ENCODE peak calls at places on chromosomes 16 and 17, in nine cellular contexts. One of them, this sample, is unnamed.

GRCh38 chr16:88817785-88818609 is 6.3 kb upstream of the APRT start:
- DNase-seq in glutamatergic neuron: no peak
- DNase-seq in Peyer's patch: no peak
- DNase-seq in astrocyte: no peak
- DNase-seq in GM12865: no peak
- DNase-seq in naive thymus-derived CD8-positive, alpha-beta T cell: no peak
- DNase-seq in lung: no peak
- DNase-seq in B cell: no peak
- DNase-seq in heart right ventricle: no peak
- DNase-seq in this sample: no peak

GRCh38 chr16:53207810-53208752 is 153.3 kb downstream of the CHD9 start:
- DNase-seq in glutamatergic neuron: peak
- DNase-seq in Peyer's patch: no peak
- DNase-seq in astrocyte: peak
- DNase-seq in GM12865: peak
- DNase-seq in naive thymus-derived CD8-positive, alpha-beta T cell: peak
- DNase-seq in lung: peak
- DNase-seq in B cell: peak
- DNase-seq in heart right ventricle: peak
- DNase-seq in this sample: peak

GRCh38 chr16:2912330-2913199 is 834 bp downstream of the FLYWCH1 start:
- DNase-seq in glutamatergic neuron: peak
- DNase-seq in Peyer's patch: peak
- DNase-seq in astrocyte: peak
- DNase-seq in GM12865: peak
- DNase-seq in naive thymus-derived CD8-positive, alpha-beta T cell: peak
- DNase-seq in lung: no peak
- DNase-seq in B cell: peak
- DNase-seq in heart right ventricle: peak
- DNase-seq in this sample: peak

GRCh38 chr16:70162041-70162451 is 11.5 kb upstream of the CLEC18C start:
- DNase-seq in glutamatergic neuron: no peak
- DNase-seq in Peyer's patch: no peak
- DNase-seq in astrocyte: peak
- DNase-seq in GM12865: no peak
- DNase-seq in naive thymus-derived CD8-positive, alpha-beta T cell: no peak
- DNase-seq in lung: peak
- DNase-seq in B cell: no peak
- DNase-seq in heart right ventricle: no peak
- DNase-seq in this sample: no peak

GRCh38 chr17:42288078-42288984 is at the start of gene STAT5A:
- DNase-seq in glutamatergic neuron: peak
- DNase-seq in Peyer's patch: peak
- DNase-seq in astrocyte: peak
- DNase-seq in GM12865: peak
- DNase-seq in naive thymus-derived CD8-positive, alpha-beta T cell: peak
- DNase-seq in lung: peak
- DNase-seq in B cell: peak
- DNase-seq in heart right ventricle: peak
- DNase-seq in this sample: peak

GRCh38 chr16:89446136-89446974 is 44.0 kb downstream of the ANKRD11 start:
- DNase-seq in glutamatergic neuron: no peak
- DNase-seq in Peyer's patch: no peak
- DNase-seq in astrocyte: no peak
- DNase-seq in GM12865: no peak
- DNase-seq in naive thymus-derived CD8-positive, alpha-beta T cell: peak
- DNase-seq in lung: no peak
- DNase-seq in B cell: no peak
- DNase-seq in heart right ventricle: no peak
- DNase-seq in this sample: no peak

GRCh38 chr17:31825961-31826691 is 32.9 kb downstream of the COPRS start:
- DNase-seq in glutamatergic neuron: no peak
- DNase-seq in Peyer's patch: no peak
- DNase-seq in astrocyte: no peak
- DNase-seq in GM12865: no peak
- DNase-seq in naive thymus-derived CD8-positive, alpha-beta T cell: peak
- DNase-seq in lung: no peak
- DNase-seq in B cell: no peak
- DNase-seq in heart right ventricle: no peak
- DNase-seq in this sample: peak

GRCh38 chr17:13725286-13725990 is 123.7 kb upstream of the HS3ST3A1 start:
- DNase-seq in glutamatergic neuron: no peak
- DNase-seq in Peyer's patch: no peak
- DNase-seq in astrocyte: peak
- DNase-seq in GM12865: no peak
- DNase-seq in naive thymus-derived CD8-positive, alpha-beta T cell: no peak
- DNase-seq in lung: no peak
- DNase-seq in B cell: no peak
- DNase-seq in heart right ventricle: no peak
- DNase-seq in this sample: no peak

GRCh38 chr16:4290236-4290830 is 17.5 kb upstream of the TFAP4 start:
- DNase-seq in glutamatergic neuron: no peak
- DNase-seq in Peyer's patch: no peak
- DNase-seq in astrocyte: peak
- DNase-seq in GM12865: no peak
- DNase-seq in naive thymus-derived CD8-positive, alpha-beta T cell: no peak
- DNase-seq in lung: peak
- DNase-seq in B cell: no peak
- DNase-seq in heart right ventricle: no peak
- DNase-seq in this sample: no peak

GRCh38 chr17:80678621-80679020 is 134.0 kb downstream of the RPTOR start:
- DNase-seq in glutamatergic neuron: no peak
- DNase-seq in Peyer's patch: no peak
- DNase-seq in astrocyte: peak
- DNase-seq in GM12865: no peak
- DNase-seq in naive thymus-derived CD8-positive, alpha-beta T cell: no peak
- DNase-seq in lung: no peak
- DNase-seq in B cell: no peak
- DNase-seq in heart right ventricle: no peak
- DNase-seq in this sample: no peak

GRCh38 chr17:61002316-61002736 is 324.7 kb downstream of the BCAS3 start:
- DNase-seq in glutamatergic neuron: no peak
- DNase-seq in Peyer's patch: no peak
- DNase-seq in astrocyte: peak
- DNase-seq in GM12865: peak
- DNase-seq in naive thymus-derived CD8-positive, alpha-beta T cell: peak
- DNase-seq in lung: no peak
- DNase-seq in B cell: no peak
- DNase-seq in heart right ventricle: no peak
- DNase-seq in this sample: peak

GRCh38 chr16:86261379-86261778 is 248.9 kb upstream of the FOXF1 start:
- DNase-seq in glutamatergic neuron: no peak
- DNase-seq in Peyer's patch: no peak
- DNase-seq in astrocyte: no peak
- DNase-seq in GM12865: peak
- DNase-seq in naive thymus-derived CD8-positive, alpha-beta T cell: no peak
- DNase-seq in lung: no peak
- DNase-seq in B cell: no peak
- DNase-seq in heart right ventricle: no peak
- DNase-seq in this sample: peak

GRCh38 chr17:41957058-41957868 is 9.3 kb upstream of the CNP start:
- DNase-seq in glutamatergic neuron: no peak
- DNase-seq in Peyer's patch: no peak
- DNase-seq in astrocyte: no peak
- DNase-seq in GM12865: no peak
- DNase-seq in naive thymus-derived CD8-positive, alpha-beta T cell: no peak
- DNase-seq in lung: no peak
- DNase-seq in B cell: no peak
- DNase-seq in heart right ventricle: no peak
- DNase-seq in this sample: no peak

GRCh38 chr16:63617047-63617989 is 1504.5 kb downstream of the CDH11 start:
- DNase-seq in glutamatergic neuron: peak
- DNase-seq in Peyer's patch: peak
- DNase-seq in astrocyte: no peak
- DNase-seq in GM12865: no peak
- DNase-seq in naive thymus-derived CD8-positive, alpha-beta T cell: no peak
- DNase-seq in lung: no peak
- DNase-seq in B cell: no peak
- DNase-seq in heart right ventricle: peak
- DNase-seq in this sample: no peak

This sample was measured in NAMALWA.